ENCODE peak calls at places on chromosome 1, in six cellular contexts. One of them, this sample, is unnamed.

GRCh38 chr1:62439652-62440371 is 3.0 kb downstream of the USP1 start:
- DNase-seq in BJ: no peak
- DNase-seq in B cell: no peak
- DNase-seq in GM13976: peak
- DNase-seq in brain microvascular endothelial cell: no peak
- DNase-seq in epithelial cell of esophagus: no peak
- DNase-seq in this sample: no peak

GRCh38 chr1:21066365-21067012 is 110.2 kb downstream of the EIF4G3 start:
- DNase-seq in B cell: no peak
- DNase-seq in GM13976: no peak
- DNase-seq in brain microvascular endothelial cell: no peak
- DNase-seq in BJ: no peak
- DNase-seq in epithelial cell of esophagus: no peak
- DNase-seq in this sample: no peak

GRCh38 chr1:176854725-176855433 is 309.6 kb downstream of the ASTN1 start:
- DNase-seq in BJ: no peak
- DNase-seq in GM13976: no peak
- DNase-seq in brain microvascular endothelial cell: no peak
- DNase-seq in epithelial cell of esophagus: no peak
- DNase-seq in B cell: no peak
- DNase-seq in this sample: no peak

GRCh38 chr1:43711049-43711448 is 3.7 kb downstream of the ST3GAL3 start:
- DNase-seq in brain microvascular endothelial cell: peak
- DNase-seq in GM13976: no peak
- DNase-seq in epithelial cell of esophagus: peak
- DNase-seq in BJ: no peak
- DNase-seq in B cell: no peak
- DNase-seq in this sample: no peak

GRCh38 chr1:181141431-181141910 is 53.0 kb downstream of the IER5 start:
- DNase-seq in GM13976: no peak
- DNase-seq in B cell: no peak
- DNase-seq in BJ: no peak
- DNase-seq in brain microvascular endothelial cell: peak
- DNase-seq in epithelial cell of esophagus: peak
- DNase-seq in this sample: no peak

GRCh38 chr1:197464039-197464438 is 196.0 kb downstream of the CRB1 start:
- DNase-seq in BJ: peak
- DNase-seq in B cell: no peak
- DNase-seq in epithelial cell of esophagus: peak
- DNase-seq in GM13976: no peak
- DNase-seq in brain microvascular endothelial cell: peak
- DNase-seq in this sample: no peak

GRCh38 chr1:226738995-226739695 is at the start of gene ITPKB:
- DNase-seq in GM13976: peak
- DNase-seq in brain microvascular endothelial cell: peak
- DNase-seq in BJ: no peak
- DNase-seq in epithelial cell of esophagus: peak
- DNase-seq in B cell: peak
- DNase-seq in this sample: peak

GRCh38 chr1:110067429-110067956 is 3.0 kb downstream of the ALX3 start:
- DNase-seq in brain microvascular endothelial cell: no peak
- DNase-seq in GM13976: no peak
- DNase-seq in B cell: no peak
- DNase-seq in epithelial cell of esophagus: no peak
- DNase-seq in BJ: no peak
- DNase-seq in this sample: no peak

GRCh38 chr1:112509005-112509659 is 367 bp downstream of the WNT2B start:
- DNase-seq in brain microvascular endothelial cell: no peak
- DNase-seq in GM13976: peak
- DNase-seq in epithelial cell of esophagus: peak
- DNase-seq in B cell: peak
- DNase-seq in BJ: no peak
- DNase-seq in this sample: peak

GRCh38 chr1:100874433-100874832 is 20.2 kb downstream of the EXTL2 start:
- DNase-seq in epithelial cell of esophagus: no peak
- DNase-seq in B cell: no peak
- DNase-seq in GM13976: no peak
- DNase-seq in BJ: no peak
- DNase-seq in brain microvascular endothelial cell: no peak
- DNase-seq in this sample: no peak

GRCh38 chr1:87744056-87744455 is 415.4 kb downstream of the LMO4 start:
- DNase-seq in epithelial cell of esophagus: no peak
- DNase-seq in brain microvascular endothelial cell: no peak
- DNase-seq in GM13976: no peak
- DNase-seq in BJ: no peak
- DNase-seq in B cell: no peak
- DNase-seq in this sample: no peak

GRCh38 chr1:6359568-6360496 is 33.7 kb downstream of the ACOT7 start:
- DNase-seq in B cell: peak
- DNase-seq in epithelial cell of esophagus: peak
- DNase-seq in GM13976: peak
- DNase-seq in BJ: no peak
- DNase-seq in brain microvascular endothelial cell: peak
- DNase-seq in this sample: no peak

GRCh38 chr1:208298593-208299233 is 54.5 kb upstream of the PLXNA2 start:
- DNase-seq in B cell: no peak
- DNase-seq in brain microvascular endothelial cell: no peak
- DNase-seq in epithelial cell of esophagus: no peak
- DNase-seq in GM13976: no peak
- DNase-seq in BJ: no peak
- DNase-seq in this sample: no peak
- TF ChIP-seq CTCF in B cell: no peak
- TF ChIP-seq CTCF in brain microvascular endothelial cell: no peak
- TF ChIP-seq CTCF in epithelial cell of esophagus: no peak
- TF ChIP-seq CTCF in GM13976: no peak
- TF ChIP-seq CTCF in BJ: no peak
- TF ChIP-seq CTCF in this sample: no peak

DNA sequence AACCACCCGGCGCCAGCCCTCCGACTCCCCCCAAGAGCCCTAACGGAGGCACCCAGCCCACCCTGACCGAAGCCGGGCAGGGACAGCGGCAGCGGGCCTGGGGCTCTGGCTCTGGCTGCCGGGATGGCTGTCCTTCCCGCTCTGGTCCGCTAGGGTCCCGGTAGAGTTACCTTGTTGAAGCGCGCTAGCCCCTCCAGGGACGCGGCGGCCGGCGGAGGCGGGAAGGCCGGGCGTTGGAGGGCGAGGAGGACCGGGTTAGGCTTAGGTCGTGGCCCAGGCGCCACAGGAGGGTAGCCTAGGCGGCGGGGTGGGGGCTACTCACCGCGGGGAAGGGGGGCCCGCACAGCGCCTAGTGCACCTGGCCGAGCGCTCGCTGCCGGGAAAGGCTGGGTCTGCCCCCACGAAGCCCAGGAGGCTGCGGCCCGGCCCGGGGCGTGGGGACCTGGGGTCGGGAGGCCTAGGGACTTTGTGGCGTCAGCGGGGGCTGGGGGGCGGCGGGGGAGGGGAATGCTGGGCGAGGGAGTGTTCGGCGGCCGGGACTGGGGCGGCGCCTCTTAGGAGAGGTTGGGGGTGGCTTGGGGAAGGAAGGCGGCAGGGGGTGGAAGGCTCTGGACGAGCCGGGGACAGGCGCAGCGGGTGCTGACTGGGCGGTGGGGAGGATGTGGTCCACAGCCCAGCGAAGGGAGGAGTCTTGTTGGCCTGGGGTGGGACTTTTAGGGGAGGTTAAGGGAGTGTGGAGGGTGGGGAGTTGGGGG is at the start of gene TRIM17:
- DNase-seq in epithelial cell of esophagus: peak
- DNase-seq in GM13976: peak
- DNase-seq in brain microvascular endothelial cell: no peak
- DNase-seq in B cell: peak
- DNase-seq in BJ: no peak
- DNase-seq in this sample: no peak
- TF ChIP-seq CTCF in epithelial cell of esophagus: peak
- TF ChIP-seq CTCF in GM13976: no peak
- TF ChIP-seq CTCF in brain microvascular endothelial cell: peak
- TF ChIP-seq CTCF in B cell: peak
- TF ChIP-seq CTCF in BJ: peak
- TF ChIP-seq CTCF in this sample: no peak

GRCh38 chr1:163824006-163824405 is 502.3 kb downstream of the NUF2 start:
- DNase-seq in epithelial cell of esophagus: peak
- DNase-seq in GM13976: no peak
- DNase-seq in brain microvascular endothelial cell: peak
- DNase-seq in BJ: peak
- DNase-seq in B cell: no peak
- DNase-seq in this sample: no peak

GRCh38 chr1:163821679-163822078 is 499.9 kb downstream of the NUF2 start:
- DNase-seq in GM13976: no peak
- DNase-seq in brain microvascular endothelial cell: no peak
- DNase-seq in B cell: no peak
- DNase-seq in epithelial cell of esophagus: peak
- DNase-seq in BJ: no peak
- DNase-seq in this sample: no peak

GRCh38 chr1:163822933-163823511 is 501.3 kb downstream of the NUF2 start:
- DNase-seq in B cell: no peak
- DNase-seq in epithelial cell of esophagus: no peak
- DNase-seq in brain microvascular endothelial cell: no peak
- DNase-seq in BJ: no peak
- DNase-seq in GM13976: no peak
- DNase-seq in this sample: no peak

GRCh38 chr1:163820190-163820589 is 498.4 kb downstream of the NUF2 start:
- DNase-seq in epithelial cell of esophagus: no peak
- DNase-seq in brain microvascular endothelial cell: no peak
- DNase-seq in GM13976: no peak
- DNase-seq in BJ: no peak
- DNase-seq in B cell: no peak
- DNase-seq in this sample: no peak

GRCh38 chr1:163820748-163821147 is 499.0 kb downstream of the NUF2 start:
- DNase-seq in BJ: no peak
- DNase-seq in epithelial cell of esophagus: no peak
- DNase-seq in B cell: no peak
- DNase-seq in GM13976: no peak
- DNase-seq in brain microvascular endothelial cell: no peak
- DNase-seq in this sample: no peak
- TF ChIP-seq CTCF in BJ: peak
- TF ChIP-seq CTCF in epithelial cell of esophagus: no peak
- TF ChIP-seq CTCF in B cell: no peak
- TF ChIP-seq CTCF in GM13976: no peak
- TF ChIP-seq CTCF in brain microvascular endothelial cell: no peak
- TF ChIP-seq CTCF in this sample: no peak

GRCh38 chr1:86504895-86505625 is 36.3 kb downstream of the CLCA1 start:
- DNase-seq in B cell: no peak
- DNase-seq in epithelial cell of esophagus: peak
- DNase-seq in BJ: no peak
- DNase-seq in GM13976: no peak
- DNase-seq in brain microvascular endothelial cell: no peak
- DNase-seq in this sample: no peak

GRCh38 chr1:86508583-86508969 is 38.3 kb upstream of the CLCA4 start:
- DNase-seq in BJ: no peak
- DNase-seq in B cell: no peak
- DNase-seq in epithelial cell of esophagus: no peak
- DNase-seq in brain microvascular endothelial cell: no peak
- DNase-seq in GM13976: no peak
- DNase-seq in this sample: no peak

GRCh38 chr1:86504130-86504479 is 35.4 kb downstream of the CLCA1 start:
- DNase-seq in BJ: no peak
- DNase-seq in brain microvascular endothelial cell: no peak
- DNase-seq in epithelial cell of esophagus: no peak
- DNase-seq in GM13976: no peak
- DNase-seq in B cell: no peak
- DNase-seq in this sample: no peak

GRCh38 chr1:86503477-86504129 is 34.9 kb downstream of the CLCA1 start:
- DNase-seq in B cell: no peak
- DNase-seq in GM13976: no peak
- DNase-seq in brain microvascular endothelial cell: no peak
- DNase-seq in BJ: no peak
- DNase-seq in epithelial cell of esophagus: no peak
- DNase-seq in this sample: no peak

GRCh38 chr1:86507935-86508582 is 38.8 kb upstream of the CLCA4 start:
- DNase-seq in brain microvascular endothelial cell: peak
- DNase-seq in B cell: no peak
- DNase-seq in BJ: no peak
- DNase-seq in epithelial cell of esophagus: peak
- DNase-seq in GM13976: no peak
- DNase-seq in this sample: no peak
- TF ChIP-seq CTCF in brain microvascular endothelial cell: peak
- TF ChIP-seq CTCF in B cell: peak
- TF ChIP-seq CTCF in BJ: peak
- TF ChIP-seq CTCF in epithelial cell of esophagus: peak
- TF ChIP-seq CTCF in GM13976: no peak
- TF ChIP-seq CTCF in this sample: peak

GRCh38 chr1:56803561-56804156 is 15.5 kb downstream of the FYB2 start:
- DNase-seq in brain microvascular endothelial cell: no peak
- DNase-seq in B cell: peak
- DNase-seq in BJ: no peak
- DNase-seq in epithelial cell of esophagus: peak
- DNase-seq in GM13976: no peak
- DNase-seq in this sample: no peak

GRCh38 chr1:56808385-56808784 is 10.8 kb downstream of the FYB2 start:
- DNase-seq in BJ: no peak
- DNase-seq in GM13976: no peak
- DNase-seq in epithelial cell of esophagus: no peak
- DNase-seq in brain microvascular endothelial cell: no peak
- DNase-seq in B cell: no peak
- DNase-seq in this sample: no peak

GRCh38 chr1:56811331-56811730 is 7.9 kb downstream of the FYB2 start:
- DNase-seq in epithelial cell of esophagus: no peak
- DNase-seq in B cell: no peak
- DNase-seq in brain microvascular endothelial cell: no peak
- DNase-seq in GM13976: no peak
- DNase-seq in BJ: no peak
- DNase-seq in this sample: no peak

GRCh38 chr1:56806804-56807203 is 12.4 kb downstream of the FYB2 start:
- DNase-seq in B cell: no peak
- DNase-seq in brain microvascular endothelial cell: no peak
- DNase-seq in epithelial cell of esophagus: no peak
- DNase-seq in GM13976: no peak
- DNase-seq in BJ: no peak
- DNase-seq in this sample: no peak
- TF ChIP-seq CTCF in B cell: no peak
- TF ChIP-seq CTCF in brain microvascular endothelial cell: no peak
- TF ChIP-seq CTCF in epithelial cell of esophagus: no peak
- TF ChIP-seq CTCF in GM13976: no peak
- TF ChIP-seq CTCF in BJ: peak
- TF ChIP-seq CTCF in this sample: no peak

DNA sequence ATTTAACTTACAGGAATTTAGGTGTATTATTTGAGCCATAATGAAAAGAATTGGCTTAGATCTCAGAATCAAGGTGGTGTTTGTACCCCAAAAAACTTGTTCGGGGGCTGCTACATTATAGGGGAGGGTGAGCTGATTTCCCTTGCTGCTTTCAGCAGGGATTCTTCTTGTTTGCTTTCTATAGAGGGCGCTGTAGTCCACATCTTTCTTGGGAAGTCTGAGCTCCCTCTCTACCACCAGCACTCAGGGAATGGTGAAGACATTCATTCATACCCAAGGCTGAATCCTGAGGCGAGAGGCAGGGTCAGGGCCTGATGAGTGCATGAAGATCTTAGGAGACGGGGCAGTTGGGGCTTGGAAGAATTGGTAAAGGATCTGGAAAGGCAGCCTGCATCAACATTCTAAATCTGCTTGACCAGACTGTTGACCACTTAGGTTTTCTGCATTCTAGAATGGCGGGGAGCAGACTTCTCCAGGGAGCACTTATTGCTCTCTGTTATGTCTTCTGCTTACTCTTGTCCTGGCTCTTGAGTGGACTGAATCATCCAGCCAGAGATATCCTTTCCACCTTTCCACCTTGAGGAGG is 18.9 kb downstream of the SPATA46 start:
- DNase-seq in epithelial cell of esophagus: peak
- DNase-seq in GM13976: peak
- DNase-seq in B cell: no peak
- DNase-seq in brain microvascular endothelial cell: peak
- DNase-seq in BJ: no peak
- DNase-seq in this sample: no peak
- TF ChIP-seq CTCF in epithelial cell of esophagus: peak
- TF ChIP-seq CTCF in GM13976: peak
- TF ChIP-seq CTCF in B cell: peak
- TF ChIP-seq CTCF in brain microvascular endothelial cell: peak
- TF ChIP-seq CTCF in BJ: peak
- TF ChIP-seq CTCF in this sample: no peak

GRCh38 chr1:247146671-247147070 is 25.1 kb downstream of the ZNF124 start:
- DNase-seq in brain microvascular endothelial cell: no peak
- DNase-seq in GM13976: no peak
- DNase-seq in epithelial cell of esophagus: no peak
- DNase-seq in B cell: no peak
- DNase-seq in BJ: no peak
- DNase-seq in this sample: no peak
- TF ChIP-seq CTCF in brain microvascular endothelial cell: peak
- TF ChIP-seq CTCF in GM13976: no peak
- TF ChIP-seq CTCF in epithelial cell of esophagus: peak
- TF ChIP-seq CTCF in B cell: no peak
- TF ChIP-seq CTCF in BJ: peak
- TF ChIP-seq CTCF in this sample: no peak

This sample was measured in CD4-positive, alpha-beta T cell.